ENCODE peak calls at places on chromosome 15, in eight cellular contexts. E is uterus, V is tibial artery, R is PC-9, C is sigmoid colon, M is stomach, N is body of pancreas, L is heart right ventricle. X is an unnamed sample.
A peak's percentile ranks its signal among the peaks of the same experiment; 100 is the strongest.

GRCh38 chr15:31392761-31393401 is 66.2 kb downstream of the KLF13 start:
- DNase-seq in M (peak; percentile 56), R (no peak), L (no peak), N (peak; percentile 67), V (no peak), E (no peak), C (peak; percentile 73), X (peak; percentile 69)

GRCh38 chr15:69559440-69560215 is 107.0 kb downstream of the RPLP1 start:
- DNase-seq in E (no peak), C (no peak), V (no peak), N (no peak), R (no peak), L (no peak), M (no peak), X (no peak)

GRCh38 chr15:93167291-93167690 is 78.3 kb upstream of the RGMA start:
- DNase-seq in V (no peak), M (no peak), N (no peak), C (no peak), R (no peak), L (no peak), E (no peak), X (no peak)

GRCh38 chr15:62769604-62770003 is 272.9 kb upstream of the TPM1 start:
- DNase-seq in M (no peak), E (no peak), R (peak; percentile 70), N (no peak), L (no peak), V (no peak), C (no peak), X (no peak)

GRCh38 chr15:101264011-101264410 is 12.2 kb upstream of the CHSY1 start:
- DNase-seq in R (no peak), V (no peak), E (no peak), C (no peak), M (no peak), L (no peak), N (no peak), X (no peak)

GRCh38 chr15:94670436-94671034 is 439.2 kb downstream of the MCTP2 start:
- DNase-seq in L (peak; percentile 13), M (no peak), N (no peak), V (no peak), C (no peak), R (no peak), E (no peak), X (peak; percentile 51)

GRCh38 chr15:67125589-67126502 is 60.4 kb downstream of the SMAD3 start:
- DNase-seq in E (peak; percentile 92), V (peak; percentile 93), M (peak; percentile 44), C (peak; percentile 92), L (peak; percentile 84), R (peak; percentile 93), N (peak; percentile 72), X (no peak)

GRCh38 chr15:68701886-68702285 is 118.8 kb downstream of the ANP32A start:
- DNase-seq in E (no peak), L (no peak), C (no peak), N (no peak), M (no peak), R (no peak), V (no peak), X (no peak)

GRCh38 chr15:78241017-78241416 is 6.7 kb upstream of the ACSBG1 start:
- DNase-seq in M (peak; percentile 91), V (peak; percentile 86), E (peak; percentile 83), R (peak; percentile 43), C (peak; percentile 93), L (peak; percentile 87), N (peak; percentile 94), X (peak; percentile 81)

GRCh38 chr15:99303881-99304280 is 52.6 kb downstream of the LRRC28 start:
- DNase-seq in R (no peak), L (no peak), E (no peak), N (no peak), M (no peak), V (no peak), C (no peak), X (no peak)

GRCh38 chr15:44092221-44092620 is 102.8 kb downstream of the FRMD5 start:
- DNase-seq in N (no peak), E (no peak), C (no peak), L (no peak), V (no peak), M (no peak), R (no peak), X (no peak)

GRCh38 chr15:32866486-32867312 is 148.9 kb downstream of the GREM1 start:
- DNase-seq in R (no peak), M (no peak), L (no peak), C (no peak), V (no peak), E (no peak), N (no peak), X (no peak)

GRCh38 chr15:42385206-42385979 is 26.1 kb downstream of the CAPN3 start:
- DNase-seq in V (no peak), E (no peak), M (peak; percentile 31), L (no peak), R (no peak), C (no peak), N (peak; percentile 12), X (peak; percentile 62)

GRCh38 chr15:66912001-66912400 is 153.4 kb upstream of the SMAD3 start:
- DNase-seq in C (no peak), E (no peak), M (no peak), R (no peak), N (no peak), L (no peak), V (no peak), X (no peak)

GRCh38 chr15:88975891-88976290 is 62.7 kb upstream of the MFGE8 start:
- DNase-seq in C (no peak), V (no peak), N (no peak), L (no peak), R (no peak), M (no peak), E (no peak), X (no peak)

GRCh38 chr15:70921297-70921696 is 28.7 kb downstream of the LRRC49 start:
- DNase-seq in C (no peak), E (no peak), L (no peak), V (no peak), R (no peak), N (no peak), M (no peak), X (no peak)

DNA sequence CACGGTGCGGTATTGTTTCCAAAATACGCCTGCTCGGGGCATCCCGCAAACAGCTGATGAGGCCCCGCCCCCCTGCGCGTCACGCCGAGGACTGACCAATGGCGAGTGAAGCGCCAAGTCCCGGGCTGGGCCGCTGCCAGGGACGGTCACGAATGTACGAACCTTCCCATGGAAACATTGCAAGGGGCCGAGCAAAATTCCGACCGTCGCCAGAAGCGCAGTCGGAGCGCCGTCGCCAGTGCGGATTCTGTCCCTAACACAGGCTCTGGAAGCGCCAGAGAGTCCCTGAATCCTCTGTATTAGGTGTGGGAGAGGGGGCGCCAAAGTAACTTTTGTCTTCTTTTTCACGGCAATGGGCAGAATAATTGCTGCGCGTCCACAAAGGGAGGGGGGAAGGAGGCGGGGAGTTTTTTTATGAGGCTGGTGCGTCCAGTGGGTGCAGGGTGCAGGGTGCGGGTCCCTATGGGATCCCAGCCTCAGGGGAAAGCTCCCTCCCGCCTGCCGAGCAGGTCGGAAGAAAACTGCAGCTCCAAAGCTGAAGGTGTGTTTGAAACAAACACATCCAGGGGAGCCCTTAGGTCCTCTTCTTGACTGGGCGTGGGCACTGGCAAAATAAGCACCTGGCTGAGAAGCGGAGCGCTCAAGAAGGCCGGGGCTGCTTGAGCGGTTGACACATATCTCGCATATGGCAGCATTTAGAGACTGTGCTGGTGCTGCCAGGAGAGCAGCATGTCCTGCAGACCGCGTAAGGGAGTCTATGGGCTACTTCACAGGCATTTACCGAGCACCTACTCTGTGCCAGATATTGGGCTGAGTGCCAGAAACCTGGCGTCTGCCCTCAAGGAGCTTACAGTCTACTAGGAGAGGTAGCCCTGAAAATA is at the start of gene BMF:
- DNase-seq in C (peak; percentile 100), R (peak; percentile 89), V (peak; percentile 100), N (peak; percentile 100), L (peak; percentile 100), E (peak; percentile 100), M (peak; percentile 100), X (peak; percentile 97)
- H3K4me1 ChIP-seq in C (peaks cover 43% of the 10 kb centered on the region), R (peaks cover 41% of the 10 kb centered on the region), V (peaks cover 39% of the 10 kb centered on the region), N (peaks cover 50% of the 10 kb centered on the region), L (peaks cover 24% of the 10 kb centered on the region), E (peaks cover 31% of the 10 kb centered on the region), M (peaks cover 48% of the 10 kb centered on the region), X (peaks cover 19% of the 10 kb centered on the region)

GRCh38 chr15:74212494-74212893 is 9.9 kb upstream of the STRA6 start:
- DNase-seq in M (no peak), L (no peak), R (no peak), N (no peak), C (no peak), E (no peak), V (no peak), X (no peak)
- H3K4me1 ChIP-seq in M (peaks cover 12% of the 10 kb centered on the region), L (peaks cover 4% of the 10 kb centered on the region), R (peaks cover 72% of the 10 kb centered on the region), N (peaks cover 13% of the 10 kb centered on the region), C (peaks cover 8% of the 10 kb centered on the region), E (no peaks in the 10 kb centered on the region), V (peaks cover 8% of the 10 kb centered on the region), X (no peaks in the 10 kb centered on the region)

GRCh38 chr15:73530649-73531048 is 87.7 kb downstream of the REC114 start:
- DNase-seq in V (no peak), C (no peak), M (no peak), N (no peak), R (peak; percentile 72), E (no peak), L (no peak), X (no peak)
- H3K4me1 ChIP-seq in V (no peaks in the 10 kb centered on the region), C (no peaks in the 10 kb centered on the region), M (no peaks in the 10 kb centered on the region), N (no peaks in the 10 kb centered on the region), R (peaks cover 18% of the 10 kb centered on the region), E (no peaks in the 10 kb centered on the region), L (no peaks in the 10 kb centered on the region), X (no peaks in the 10 kb centered on the region)

GRCh38 chr15:73988075-73988969 is 3.8 kb downstream of the STOML1 start:
- DNase-seq in L (no peak), N (no peak), M (no peak), V (no peak), R (peak; percentile 73), E (no peak), C (peak; percentile 55), X (no peak)
- H3K4me1 ChIP-seq in L (peaks cover 87% of the 10 kb centered on the region), N (peaks cover 65% of the 10 kb centered on the region), M (peaks cover 96% of the 10 kb centered on the region), V (peaks cover 64% of the 10 kb centered on the region), R (peaks cover 54% of the 10 kb centered on the region), E (peaks cover 11% of the 10 kb centered on the region), C (peaks cover 84% of the 10 kb centered on the region), X (peaks cover 25% of the 10 kb centered on the region)

GRCh38 chr15:60179786-60180391 is 175.8 kb downstream of the FOXB1 start:
- DNase-seq in M (no peak), C (no peak), E (no peak), N (peak; percentile 46), L (no peak), R (no peak), V (no peak), X (peak; percentile 58)
- H3K4me1 ChIP-seq in M (no peaks in the 10 kb centered on the region), C (no peaks in the 10 kb centered on the region), E (no peaks in the 10 kb centered on the region), N (no peaks in the 10 kb centered on the region), L (no peaks in the 10 kb centered on the region), R (no peaks in the 10 kb centered on the region), V (no peaks in the 10 kb centered on the region), X (no peaks in the 10 kb centered on the region)

DNA sequence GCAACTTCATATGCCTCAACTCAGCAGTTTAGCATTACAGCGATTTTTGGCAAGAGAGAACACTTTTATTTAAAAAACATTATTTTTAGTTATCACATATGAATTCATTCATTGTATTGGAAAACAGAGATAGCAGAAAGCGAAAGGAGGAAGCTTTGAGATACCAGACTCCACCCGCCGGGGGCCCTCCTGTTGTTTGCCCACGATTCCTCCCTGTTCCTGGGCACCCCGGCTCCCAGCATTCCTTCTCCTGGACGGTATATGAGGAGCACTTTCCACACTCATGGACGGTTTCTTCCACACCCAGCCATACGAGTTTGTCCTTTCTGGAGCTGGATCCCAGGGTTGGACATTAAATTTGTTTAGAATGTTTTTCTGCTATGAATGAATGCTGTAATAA is 18.2 kb downstream of the APBA2 start:
- DNase-seq in L (no peak), C (no peak), V (no peak), R (no peak), M (no peak), E (no peak), N (no peak), X (no peak)
- H3K4me1 ChIP-seq in L (no peaks in the 10 kb centered on the region), C (no peaks in the 10 kb centered on the region), V (no peaks in the 10 kb centered on the region), R (no peaks in the 10 kb centered on the region), M (no peaks in the 10 kb centered on the region), E (no peaks in the 10 kb centered on the region), N (no peaks in the 10 kb centered on the region), X (no peaks in the 10 kb centered on the region)

X was measured in small intestine.